ENCODE peak calls at places on chromosomes 6 and 20, in nine cellular contexts. N is A549; L is aorta; I is right cardiac atrium; C is CD8-positive, alpha-beta T cell; O is heart right ventricle; Y is Panc1; W is right lobe of liver; V is IMR-90. R is an unnamed sample.

GRCh38 chr6:161696828-161697227 is 423.0 kb upstream of the AGPAT4 start:
- ATAC-seq in N (no peak), L (no peak), I (no peak), C (no peak), O (no peak), Y (no peak), W (no peak), V (no peak), R (no peak)

GRCh38 chr6:157269261-157269794 is 54.0 kb downstream of the TMEM242 start:
- ATAC-seq in N (no peak), L (peak; percentile 79), I (peak; percentile 91), C (no peak), O (peak; percentile 80), Y (no peak), W (peak; percentile 66), V (peak; percentile 40), R (peak; percentile 77)

GRCh38 chr6:143806282-143807102 is 36.6 kb upstream of the LTV1 start:
- ATAC-seq in N (no peak), L (no peak), I (peak; percentile 84), C (no peak), O (peak; percentile 50), Y (no peak), W (no peak), V (peak; percentile 62), R (no peak)

GRCh38 chr6:131657630-131658111 is 20.6 kb downstream of the ENPP3 start:
- ATAC-seq in N (no peak), L (no peak), I (no peak), C (no peak), O (no peak), Y (no peak), W (no peak), V (peak; percentile 78), R (no peak)

GRCh38 chr6:159062564-159062945 is 17.8 kb upstream of the TAGAP start:
- ATAC-seq in N (no peak), L (no peak), I (no peak), C (peak; percentile 90), O (no peak), Y (no peak), W (peak; percentile 60), V (no peak), R (peak; percentile 22)

GRCh38 chr6:81759782-81760181 is 7.3 kb upstream of the TENT5A start:
- ATAC-seq in N (no peak), L (no peak), I (no peak), C (no peak), O (no peak), Y (no peak), W (no peak), V (peak; percentile 28), R (no peak)

GRCh38 chr6:30965140-30965601 is 18.3 kb upstream of the MUC21 start:
- ATAC-seq in N (no peak), L (no peak), I (no peak), C (no peak), O (no peak), Y (no peak), W (no peak), V (no peak), R (no peak)

GRCh38 chr6:36130672-36131516 is 581 bp downstream of the MAPK13 start:
- ATAC-seq in N (no peak), L (peak; percentile 48), I (peak; percentile 34), C (peak; percentile 52), O (peak; percentile 3), Y (peak; percentile 68), W (peak; percentile 44), V (no peak), R (peak; percentile 29)

GRCh38 chr6:150857062-150857905 is 8.2 kb upstream of the MTHFD1L start:
- ATAC-seq in N (peak; percentile 94), L (peak; percentile 82), I (peak; percentile 55), C (no peak), O (peak; percentile 42), Y (peak; percentile 76), W (peak; percentile 33), V (peak; percentile 87), R (peak; percentile 74)
- H3K27ac ChIP-seq in N (peak overlapping the region; percentile 98), L (peak overlapping the region; percentile 98), I (no peak overlapping the region), C (no peak overlapping the region), O (peak overlapping the region; percentile 45), Y (peak overlapping the region; percentile 13), W (no peak overlapping the region), V (peak overlapping the region; percentile 100), R (peak overlapping the region; percentile 71)

GRCh38 chr20:454951-455350 is 7.4 kb downstream of the TBC1D20 start:
- ATAC-seq in N (no peak), L (no peak), I (no peak), C (no peak), O (no peak), Y (no peak), W (no peak), V (no peak), R (no peak)
- H3K27ac ChIP-seq in N (no peak overlapping the region), L (no peak overlapping the region), I (no peak overlapping the region), C (no peak overlapping the region), O (no peak overlapping the region), Y (no peak overlapping the region), W (no peak overlapping the region), V (no peak overlapping the region), R (no peak overlapping the region)

GRCh38 chr6:37452522-37452921 is 19.5 kb downstream of the CMTR1 start:
- ATAC-seq in N (no peak), L (no peak), I (no peak), C (no peak), O (no peak), Y (no peak), W (peak; percentile 93), V (no peak), R (no peak)

GRCh38 chr6:37454420-37455125 is 21.6 kb downstream of the CMTR1 start:
- ATAC-seq in N (no peak), L (no peak), I (no peak), C (no peak), O (no peak), Y (no peak), W (no peak), V (no peak), R (no peak)

GRCh38 chr6:37456126-37456525 is 23.1 kb downstream of the CMTR1 start:
- ATAC-seq in N (no peak), L (no peak), I (no peak), C (no peak), O (no peak), Y (no peak), W (no peak), V (peak; percentile 61), R (no peak)

GRCh38 chr6:37449984-37450383 is 17.0 kb downstream of the CMTR1 start:
- ATAC-seq in N (no peak), L (no peak), I (no peak), C (no peak), O (no peak), Y (no peak), W (no peak), V (no peak), R (no peak)

GRCh38 chr6:37451411-37452273 is 18.6 kb downstream of the CMTR1 start:
- ATAC-seq in N (no peak), L (no peak), I (no peak), C (no peak), O (no peak), Y (no peak), W (no peak), V (no peak), R (no peak)
- H3K27ac ChIP-seq in N (no peak overlapping the region), L (no peak overlapping the region), I (no peak overlapping the region), C (no peak overlapping the region), O (no peak overlapping the region), Y (no peak overlapping the region), W (no peak overlapping the region), V (no peak overlapping the region), R (no peak overlapping the region)

DNA sequence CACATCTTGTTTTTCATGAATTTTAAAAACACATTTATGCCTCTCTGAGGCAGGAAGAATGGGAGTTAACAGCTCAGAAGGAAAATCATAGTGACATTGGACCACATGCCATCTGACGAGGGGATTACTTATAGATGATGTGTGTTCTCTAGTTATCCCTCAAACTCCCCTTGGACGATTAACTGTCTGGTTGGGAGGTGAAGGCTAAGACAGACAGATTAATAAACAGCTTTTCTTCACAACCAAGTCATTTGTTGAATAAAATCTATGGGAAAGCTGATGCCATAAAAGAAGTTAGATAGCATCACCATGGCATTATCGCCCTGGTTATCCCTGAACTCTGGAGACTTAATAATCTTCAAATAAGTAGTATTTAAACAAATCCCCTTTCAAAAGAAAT is 80.1 kb upstream of the PREP start:
- ATAC-seq in N (no peak), L (no peak), I (no peak), C (no peak), O (no peak), Y (no peak), W (no peak), V (no peak), R (no peak)
- H3K27ac ChIP-seq in N (peak overlapping the region; percentile 59), L (no peak overlapping the region), I (no peak overlapping the region), C (no peak overlapping the region), O (no peak overlapping the region), Y (peak overlapping the region; percentile 84), W (no peak overlapping the region), V (no peak overlapping the region), R (no peak overlapping the region)